ENCODE peak calls at places on chromosomes 5 and 9, in eight cellular contexts. E is activated naive CD8-positive, alpha-beta T cell treated with anti-CD3 and anti-CD28 coated beads for 36 hours; A is substantia nigra; C is A549; D is spleen; R is HuH-7; P is endothelial cell; T is erythroblast. I is an unnamed sample.

GRCh38 chr9:97362777-97363545 is 48.9 kb upstream of the TDRD7 start:
- DNase-seq in E (no peak), A (no peak), C (no peak), D (no peak), R (no peak), P (no peak), T (peak; percentile 43), I (no peak)

GRCh38 chr9:112914524-112914923 is 23.8 kb upstream of the SLC46A2 start:
- DNase-seq in E (no peak), A (no peak), C (no peak), D (no peak), R (no peak), P (no peak), T (peak; percentile 5), I (no peak)

GRCh38 chr9:4604678-4605095 is 57.4 kb upstream of the PLPP6 start:
- DNase-seq in E (peak; percentile 47), A (no peak), C (peak; percentile 75), D (no peak), R (peak; percentile 39), P (peak; percentile 70), T (peak; percentile 83), I (peak; percentile 7)

GRCh38 chr9:14011799-14012560 is 302.0 kb downstream of the NFIB start:
- DNase-seq in E (no peak), A (no peak), C (no peak), D (no peak), R (no peak), P (no peak), T (no peak), I (no peak)

GRCh38 chr5:102532126-102532525 is 33.3 kb upstream of the SLCO6A1 start:
- DNase-seq in E (no peak), A (no peak), C (no peak), D (no peak), R (no peak), P (no peak), T (no peak), I (no peak)

GRCh38 chr5:54531536-54531935 is 14.0 kb downstream of the SNX18 start:
- DNase-seq in E (no peak), A (no peak), C (no peak), D (no peak), R (no peak), P (no peak), T (no peak), I (no peak)

GRCh38 chr5:68415177-68416085 is 199.9 kb downstream of the PIK3R1 start:
- DNase-seq in E (no peak), A (no peak), C (no peak), D (no peak), R (no peak), P (no peak), T (peak; percentile 63), I (no peak)

GRCh38 chr5:140111043-140111858 is 2.7 kb upstream of the PURA start:
- DNase-seq in E (no peak), A (no peak), C (no peak), D (no peak), R (no peak), P (peak; percentile 6), T (no peak), I (no peak)

GRCh38 chr9:76153902-76154629 is 240.2 kb downstream of the RFK start:
- DNase-seq in E (no peak), A (no peak), C (no peak), D (no peak), R (no peak), P (no peak), T (no peak), I (no peak)

GRCh38 chr9:34559616-34560546 is 29.6 kb downstream of the CNTFR start:
- DNase-seq in E (no peak), A (no peak), C (peak; percentile 27), D (no peak), R (peak; percentile 63), P (no peak), T (no peak), I (no peak)

GRCh38 chr9:134858051-134858841 is 22.4 kb upstream of the FCN2 start:
- DNase-seq in E (peak; percentile 18), A (no peak), C (peak; percentile 25), D (no peak), R (no peak), P (no peak), T (no peak), I (no peak)

GRCh38 chr5:43193171-43193951 is 1.3 kb downstream of the NIM1K start:
- DNase-seq in E (peak; percentile 36), A (no peak), C (peak; percentile 78), D (no peak), R (peak; percentile 77), P (peak; percentile 7), T (peak; percentile 49), I (no peak)

GRCh38 chr9:100442072-100442471 is 15.1 kb downstream of the MSANTD3 start:
- DNase-seq in E (no peak), A (no peak), C (no peak), D (no peak), R (no peak), P (no peak), T (no peak), I (no peak)

GRCh38 chr9:81389569-81389993 is 299.8 kb downstream of the TLE1 start:
- DNase-seq in E (no peak), A (no peak), C (peak; percentile 90), D (no peak), R (no peak), P (no peak), T (no peak), I (no peak)

GRCh38 chr5:1558945-1559344 is 35.2 kb upstream of the LPCAT1 start:
- DNase-seq in E (no peak), A (no peak), C (no peak), D (no peak), R (no peak), P (no peak), T (no peak), I (no peak)

GRCh38 chr9:13648676-13649075 is 369.2 kb upstream of the MPDZ start:
- DNase-seq in E (no peak), A (no peak), C (no peak), D (no peak), R (no peak), P (no peak), T (no peak), I (no peak)

GRCh38 chr9:6873862-6874261 is 116.1 kb downstream of the KDM4C start:
- DNase-seq in E (peak; percentile 61), A (peak; percentile 5), C (no peak), D (no peak), R (no peak), P (no peak), T (no peak), I (no peak)

GRCh38 chr5:31990701-31991110 is 183.4 kb downstream of the GOLPH3 start:
- DNase-seq in E (no peak), A (no peak), C (peak; percentile 25), D (peak; percentile 15), R (no peak), P (no peak), T (no peak), I (no peak)

GRCh38 chr9:134369416-134370212 is 43.4 kb downstream of the RXRA start:
- DNase-seq in E (no peak), A (no peak), C (no peak), D (no peak), R (peak; percentile 71), P (no peak), T (no peak), I (no peak)

GRCh38 chr9:133882849-133883248 is 109.3 kb downstream of the VAV2 start:
- DNase-seq in E (no peak), A (no peak), C (no peak), D (no peak), R (no peak), P (no peak), T (no peak), I (no peak)

GRCh38 chr9:91059713-91060112 is 258.1 kb downstream of the SYK start:
- DNase-seq in E (no peak), A (no peak), C (no peak), D (no peak), R (no peak), P (no peak), T (no peak), I (no peak)

GRCh38 chr5:147485814-147486213 is 24.1 kb downstream of the DPYSL3 start:
- DNase-seq in E (no peak), A (no peak), C (no peak), D (no peak), R (no peak), P (no peak), T (no peak), I (no peak)

GRCh38 chr5:132479073-132479811 is 11.3 kb downstream of the IRF1 start:
- DNase-seq in E (no peak), A (no peak), C (no peak), D (peak; percentile 22), R (no peak), P (no peak), T (no peak), I (no peak)

GRCh38 chr5:132057498-132058255 is 2.8 kb upstream of the IL3 start:
- DNase-seq in E (no peak), A (no peak), C (no peak), D (no peak), R (no peak), P (no peak), T (no peak), I (no peak)

GRCh38 chr5:8686707-8687106 is 817.8 kb downstream of the MTRR start:
- DNase-seq in E (no peak), A (no peak), C (no peak), D (no peak), R (no peak), P (no peak), T (no peak), I (no peak)

GRCh38 chr5:111697215-111697614 is 59.8 kb downstream of the NREP start:
- DNase-seq in E (no peak), A (no peak), C (no peak), D (no peak), R (no peak), P (no peak), T (no peak), I (no peak)

I was measured in amygdala.